ENCODE peak calls at places on chromosome 17, in ten cellular contexts. One of them, this sample, is unnamed.

GRCh38 chr17:62860962-62861873 is 53.1 kb upstream of the MARCHF10 start:
- DNase-seq in stimulated activated CD8-positive, alpha-beta memory T cell treated with anti-CD3 and anti-CD28 coated beads, Interleukin-7, amount 100 ng/mL, for 1 hour: no peak
- DNase-seq in CD8-positive, alpha-beta T cell: no peak
- DNase-seq in thoracic aorta: no peak
- DNase-seq in NCI-H774: no peak
- DNase-seq in tibial artery: no peak
- DNase-seq in AG08396: no peak
- DNase-seq in OCI-M1: no peak
- DNase-seq in T-helper 9 cell: no peak
- DNase-seq in H7: no peak
- DNase-seq in this sample: no peak

GRCh38 chr17:74713199-74713755 is 554 bp upstream of the CD300LF start:
- DNase-seq in stimulated activated CD8-positive, alpha-beta memory T cell treated with anti-CD3 and anti-CD28 coated beads, Interleukin-7, amount 100 ng/mL, for 1 hour: no peak
- DNase-seq in CD8-positive, alpha-beta T cell: no peak
- DNase-seq in thoracic aorta: no peak
- DNase-seq in NCI-H774: no peak
- DNase-seq in tibial artery: no peak
- DNase-seq in AG08396: no peak
- DNase-seq in OCI-M1: no peak
- DNase-seq in T-helper 9 cell: no peak
- DNase-seq in H7: no peak
- DNase-seq in this sample: no peak

GRCh38 chr17:17164676-17165075 is 41.5 kb downstream of the PLD6 start:
- DNase-seq in stimulated activated CD8-positive, alpha-beta memory T cell treated with anti-CD3 and anti-CD28 coated beads, Interleukin-7, amount 100 ng/mL, for 1 hour: no peak
- DNase-seq in CD8-positive, alpha-beta T cell: no peak
- DNase-seq in thoracic aorta: no peak
- DNase-seq in NCI-H774: no peak
- DNase-seq in tibial artery: no peak
- DNase-seq in AG08396: no peak
- DNase-seq in OCI-M1: no peak
- DNase-seq in T-helper 9 cell: no peak
- DNase-seq in H7: no peak
- DNase-seq in this sample: no peak

GRCh38 chr17:50950002-50950877 is 84.1 kb upstream of the TOB1 start:
- DNase-seq in stimulated activated CD8-positive, alpha-beta memory T cell treated with anti-CD3 and anti-CD28 coated beads, Interleukin-7, amount 100 ng/mL, for 1 hour: peak
- DNase-seq in CD8-positive, alpha-beta T cell: peak
- DNase-seq in thoracic aorta: peak
- DNase-seq in NCI-H774: peak
- DNase-seq in tibial artery: peak
- DNase-seq in AG08396: peak
- DNase-seq in OCI-M1: peak
- DNase-seq in T-helper 9 cell: peak
- DNase-seq in H7: peak
- DNase-seq in this sample: peak

GRCh38 chr17:28247671-28248556 is 71.1 kb upstream of the TMEM97 start:
- DNase-seq in stimulated activated CD8-positive, alpha-beta memory T cell treated with anti-CD3 and anti-CD28 coated beads, Interleukin-7, amount 100 ng/mL, for 1 hour: no peak
- DNase-seq in CD8-positive, alpha-beta T cell: no peak
- DNase-seq in thoracic aorta: no peak
- DNase-seq in NCI-H774: no peak
- DNase-seq in tibial artery: no peak
- DNase-seq in AG08396: no peak
- DNase-seq in OCI-M1: peak
- DNase-seq in T-helper 9 cell: no peak
- DNase-seq in H7: peak
- DNase-seq in this sample: peak

GRCh38 chr17:21201302-21201602 is 12.7 kb downstream of the TMEM11 start:
- DNase-seq in stimulated activated CD8-positive, alpha-beta memory T cell treated with anti-CD3 and anti-CD28 coated beads, Interleukin-7, amount 100 ng/mL, for 1 hour: no peak
- DNase-seq in CD8-positive, alpha-beta T cell: no peak
- DNase-seq in thoracic aorta: no peak
- DNase-seq in NCI-H774: no peak
- DNase-seq in tibial artery: no peak
- DNase-seq in AG08396: no peak
- DNase-seq in OCI-M1: no peak
- DNase-seq in T-helper 9 cell: no peak
- DNase-seq in H7: no peak
- DNase-seq in this sample: no peak

GRCh38 chr17:17781591-17782424 is 55.0 kb downstream of the SREBF1 start:
- DNase-seq in stimulated activated CD8-positive, alpha-beta memory T cell treated with anti-CD3 and anti-CD28 coated beads, Interleukin-7, amount 100 ng/mL, for 1 hour: no peak
- DNase-seq in CD8-positive, alpha-beta T cell: peak
- DNase-seq in thoracic aorta: no peak
- DNase-seq in NCI-H774: peak
- DNase-seq in tibial artery: peak
- DNase-seq in AG08396: peak
- DNase-seq in OCI-M1: peak
- DNase-seq in T-helper 9 cell: peak
- DNase-seq in H7: peak
- DNase-seq in this sample: no peak

GRCh38 chr17:35010093-35010492 is 29.8 kb downstream of the LIG3 start:
- DNase-seq in stimulated activated CD8-positive, alpha-beta memory T cell treated with anti-CD3 and anti-CD28 coated beads, Interleukin-7, amount 100 ng/mL, for 1 hour: no peak
- DNase-seq in CD8-positive, alpha-beta T cell: no peak
- DNase-seq in thoracic aorta: no peak
- DNase-seq in NCI-H774: no peak
- DNase-seq in tibial artery: no peak
- DNase-seq in AG08396: no peak
- DNase-seq in OCI-M1: no peak
- DNase-seq in T-helper 9 cell: no peak
- DNase-seq in H7: no peak
- DNase-seq in this sample: no peak

GRCh38 chr17:78541488-78542237 is 35.5 kb downstream of the DNAH17 start:
- DNase-seq in stimulated activated CD8-positive, alpha-beta memory T cell treated with anti-CD3 and anti-CD28 coated beads, Interleukin-7, amount 100 ng/mL, for 1 hour: no peak
- DNase-seq in CD8-positive, alpha-beta T cell: no peak
- DNase-seq in thoracic aorta: no peak
- DNase-seq in NCI-H774: no peak
- DNase-seq in tibial artery: no peak
- DNase-seq in AG08396: no peak
- DNase-seq in OCI-M1: no peak
- DNase-seq in T-helper 9 cell: no peak
- DNase-seq in H7: peak
- DNase-seq in this sample: peak

GRCh38 chr17:6098466-6099180 is 28.4 kb downstream of the WSCD1 start:
- DNase-seq in stimulated activated CD8-positive, alpha-beta memory T cell treated with anti-CD3 and anti-CD28 coated beads, Interleukin-7, amount 100 ng/mL, for 1 hour: no peak
- DNase-seq in CD8-positive, alpha-beta T cell: no peak
- DNase-seq in thoracic aorta: no peak
- DNase-seq in NCI-H774: no peak
- DNase-seq in tibial artery: peak
- DNase-seq in AG08396: no peak
- DNase-seq in OCI-M1: peak
- DNase-seq in T-helper 9 cell: no peak
- DNase-seq in H7: no peak
- DNase-seq in this sample: no peak

GRCh38 chr17:45976755-45977505 is 22.1 kb upstream of the STH start:
- DNase-seq in stimulated activated CD8-positive, alpha-beta memory T cell treated with anti-CD3 and anti-CD28 coated beads, Interleukin-7, amount 100 ng/mL, for 1 hour: no peak
- DNase-seq in CD8-positive, alpha-beta T cell: no peak
- DNase-seq in thoracic aorta: no peak
- DNase-seq in NCI-H774: no peak
- DNase-seq in tibial artery: no peak
- DNase-seq in AG08396: no peak
- DNase-seq in OCI-M1: peak
- DNase-seq in T-helper 9 cell: no peak
- DNase-seq in H7: no peak
- DNase-seq in this sample: peak

GRCh38 chr17:59859444-59860025 is 33.2 kb downstream of the TUBD1 start:
- DNase-seq in stimulated activated CD8-positive, alpha-beta memory T cell treated with anti-CD3 and anti-CD28 coated beads, Interleukin-7, amount 100 ng/mL, for 1 hour: no peak
- DNase-seq in CD8-positive, alpha-beta T cell: no peak
- DNase-seq in thoracic aorta: no peak
- DNase-seq in NCI-H774: peak
- DNase-seq in tibial artery: no peak
- DNase-seq in AG08396: no peak
- DNase-seq in OCI-M1: peak
- DNase-seq in T-helper 9 cell: no peak
- DNase-seq in H7: no peak
- DNase-seq in this sample: no peak

GRCh38 chr17:51352798-51353197 is 92.5 kb downstream of the UTP18 start:
- DNase-seq in stimulated activated CD8-positive, alpha-beta memory T cell treated with anti-CD3 and anti-CD28 coated beads, Interleukin-7, amount 100 ng/mL, for 1 hour: no peak
- DNase-seq in CD8-positive, alpha-beta T cell: no peak
- DNase-seq in thoracic aorta: no peak
- DNase-seq in NCI-H774: no peak
- DNase-seq in tibial artery: no peak
- DNase-seq in AG08396: no peak
- DNase-seq in OCI-M1: no peak
- DNase-seq in T-helper 9 cell: no peak
- DNase-seq in H7: no peak
- DNase-seq in this sample: no peak

GRCh38 chr17:41538565-41538991 is 10.5 kb upstream of the KRT19 start:
- DNase-seq in stimulated activated CD8-positive, alpha-beta memory T cell treated with anti-CD3 and anti-CD28 coated beads, Interleukin-7, amount 100 ng/mL, for 1 hour: no peak
- DNase-seq in CD8-positive, alpha-beta T cell: no peak
- DNase-seq in thoracic aorta: no peak
- DNase-seq in NCI-H774: no peak
- DNase-seq in tibial artery: no peak
- DNase-seq in AG08396: peak
- DNase-seq in OCI-M1: no peak
- DNase-seq in T-helper 9 cell: no peak
- DNase-seq in H7: peak
- DNase-seq in this sample: no peak

GRCh38 chr17:17698869-17699351 is 17.7 kb downstream of the RAI1 start:
- DNase-seq in stimulated activated CD8-positive, alpha-beta memory T cell treated with anti-CD3 and anti-CD28 coated beads, Interleukin-7, amount 100 ng/mL, for 1 hour: no peak
- DNase-seq in CD8-positive, alpha-beta T cell: no peak
- DNase-seq in thoracic aorta: no peak
- DNase-seq in NCI-H774: no peak
- DNase-seq in tibial artery: no peak
- DNase-seq in AG08396: no peak
- DNase-seq in OCI-M1: no peak
- DNase-seq in T-helper 9 cell: no peak
- DNase-seq in H7: peak
- DNase-seq in this sample: no peak

GRCh38 chr17:30263552-30264333 is 28.0 kb downstream of the BLMH start:
- DNase-seq in stimulated activated CD8-positive, alpha-beta memory T cell treated with anti-CD3 and anti-CD28 coated beads, Interleukin-7, amount 100 ng/mL, for 1 hour: no peak
- DNase-seq in CD8-positive, alpha-beta T cell: no peak
- DNase-seq in thoracic aorta: no peak
- DNase-seq in NCI-H774: no peak
- DNase-seq in tibial artery: no peak
- DNase-seq in AG08396: no peak
- DNase-seq in OCI-M1: no peak
- DNase-seq in T-helper 9 cell: no peak
- DNase-seq in H7: no peak
- DNase-seq in this sample: no peak

GRCh38 chr17:64780096-64781012 is 118.2 kb upstream of the SMURF2 start:
- DNase-seq in stimulated activated CD8-positive, alpha-beta memory T cell treated with anti-CD3 and anti-CD28 coated beads, Interleukin-7, amount 100 ng/mL, for 1 hour: peak
- DNase-seq in CD8-positive, alpha-beta T cell: peak
- DNase-seq in thoracic aorta: no peak
- DNase-seq in NCI-H774: peak
- DNase-seq in tibial artery: no peak
- DNase-seq in AG08396: peak
- DNase-seq in OCI-M1: no peak
- DNase-seq in T-helper 9 cell: peak
- DNase-seq in H7: peak
- DNase-seq in this sample: no peak

GRCh38 chr17:54494731-54495715 is 405.6 kb upstream of the TOM1L1 start:
- DNase-seq in stimulated activated CD8-positive, alpha-beta memory T cell treated with anti-CD3 and anti-CD28 coated beads, Interleukin-7, amount 100 ng/mL, for 1 hour: no peak
- DNase-seq in CD8-positive, alpha-beta T cell: no peak
- DNase-seq in thoracic aorta: no peak
- DNase-seq in NCI-H774: no peak
- DNase-seq in tibial artery: no peak
- DNase-seq in AG08396: no peak
- DNase-seq in OCI-M1: no peak
- DNase-seq in T-helper 9 cell: no peak
- DNase-seq in H7: no peak
- DNase-seq in this sample: no peak

GRCh38 chr17:55395803-55396505 is 25.7 kb downstream of the MMD start:
- DNase-seq in stimulated activated CD8-positive, alpha-beta memory T cell treated with anti-CD3 and anti-CD28 coated beads, Interleukin-7, amount 100 ng/mL, for 1 hour: no peak
- DNase-seq in CD8-positive, alpha-beta T cell: no peak
- DNase-seq in thoracic aorta: no peak
- DNase-seq in NCI-H774: no peak
- DNase-seq in tibial artery: no peak
- DNase-seq in AG08396: no peak
- DNase-seq in OCI-M1: no peak
- DNase-seq in T-helper 9 cell: no peak
- DNase-seq in H7: no peak
- DNase-seq in this sample: no peak

GRCh38 chr17:39635614-39636176 is 1.2 kb upstream of the STARD3 start:
- DNase-seq in stimulated activated CD8-positive, alpha-beta memory T cell treated with anti-CD3 and anti-CD28 coated beads, Interleukin-7, amount 100 ng/mL, for 1 hour: no peak
- DNase-seq in CD8-positive, alpha-beta T cell: no peak
- DNase-seq in thoracic aorta: no peak
- DNase-seq in NCI-H774: no peak
- DNase-seq in tibial artery: no peak
- DNase-seq in AG08396: no peak
- DNase-seq in OCI-M1: peak
- DNase-seq in T-helper 9 cell: no peak
- DNase-seq in H7: peak
- DNase-seq in this sample: peak

GRCh38 chr17:27207073-27207511 is 86.8 kb upstream of the WSB1 start:
- DNase-seq in stimulated activated CD8-positive, alpha-beta memory T cell treated with anti-CD3 and anti-CD28 coated beads, Interleukin-7, amount 100 ng/mL, for 1 hour: no peak
- DNase-seq in CD8-positive, alpha-beta T cell: no peak
- DNase-seq in thoracic aorta: no peak
- DNase-seq in NCI-H774: no peak
- DNase-seq in tibial artery: no peak
- DNase-seq in AG08396: peak
- DNase-seq in OCI-M1: peak
- DNase-seq in T-helper 9 cell: no peak
- DNase-seq in H7: no peak
- DNase-seq in this sample: no peak

GRCh38 chr17:50707296-50708049 is at the start of gene ANKRD40:
- DNase-seq in stimulated activated CD8-positive, alpha-beta memory T cell treated with anti-CD3 and anti-CD28 coated beads, Interleukin-7, amount 100 ng/mL, for 1 hour: peak
- DNase-seq in CD8-positive, alpha-beta T cell: peak
- DNase-seq in thoracic aorta: peak
- DNase-seq in NCI-H774: peak
- DNase-seq in tibial artery: peak
- DNase-seq in AG08396: peak
- DNase-seq in OCI-M1: peak
- DNase-seq in T-helper 9 cell: peak
- DNase-seq in H7: peak
- DNase-seq in this sample: peak

GRCh38 chr17:37310940-37311339 is 64.8 kb upstream of the C17orf78 start:
- DNase-seq in stimulated activated CD8-positive, alpha-beta memory T cell treated with anti-CD3 and anti-CD28 coated beads, Interleukin-7, amount 100 ng/mL, for 1 hour: no peak
- DNase-seq in CD8-positive, alpha-beta T cell: no peak
- DNase-seq in thoracic aorta: no peak
- DNase-seq in NCI-H774: no peak
- DNase-seq in tibial artery: no peak
- DNase-seq in AG08396: no peak
- DNase-seq in OCI-M1: peak
- DNase-seq in T-helper 9 cell: no peak
- DNase-seq in H7: no peak
- DNase-seq in this sample: no peak

GRCh38 chr17:46984341-46984740 is 5.3 kb upstream of the RPRML start:
- DNase-seq in stimulated activated CD8-positive, alpha-beta memory T cell treated with anti-CD3 and anti-CD28 coated beads, Interleukin-7, amount 100 ng/mL, for 1 hour: no peak
- DNase-seq in CD8-positive, alpha-beta T cell: no peak
- DNase-seq in thoracic aorta: no peak
- DNase-seq in NCI-H774: no peak
- DNase-seq in tibial artery: no peak
- DNase-seq in AG08396: no peak
- DNase-seq in OCI-M1: no peak
- DNase-seq in T-helper 9 cell: no peak
- DNase-seq in H7: no peak
- DNase-seq in this sample: no peak

GRCh38 chr17:2591040-2591640 is 2.3 kb upstream of the PAFAH1B1 start:
- DNase-seq in stimulated activated CD8-positive, alpha-beta memory T cell treated with anti-CD3 and anti-CD28 coated beads, Interleukin-7, amount 100 ng/mL, for 1 hour: no peak
- DNase-seq in CD8-positive, alpha-beta T cell: no peak
- DNase-seq in thoracic aorta: no peak
- DNase-seq in NCI-H774: no peak
- DNase-seq in tibial artery: no peak
- DNase-seq in AG08396: no peak
- DNase-seq in OCI-M1: no peak
- DNase-seq in T-helper 9 cell: no peak
- DNase-seq in H7: no peak
- DNase-seq in this sample: no peak

GRCh38 chr17:50516980-50517379 is 8.7 kb downstream of the MYCBPAP start:
- DNase-seq in stimulated activated CD8-positive, alpha-beta memory T cell treated with anti-CD3 and anti-CD28 coated beads, Interleukin-7, amount 100 ng/mL, for 1 hour: no peak
- DNase-seq in CD8-positive, alpha-beta T cell: no peak
- DNase-seq in thoracic aorta: no peak
- DNase-seq in NCI-H774: no peak
- DNase-seq in tibial artery: no peak
- DNase-seq in AG08396: no peak
- DNase-seq in OCI-M1: no peak
- DNase-seq in T-helper 9 cell: no peak
- DNase-seq in H7: no peak
- DNase-seq in this sample: no peak

GRCh38 chr17:71320009-71320796 is 800.6 kb upstream of the SOX9 start:
- DNase-seq in stimulated activated CD8-positive, alpha-beta memory T cell treated with anti-CD3 and anti-CD28 coated beads, Interleukin-7, amount 100 ng/mL, for 1 hour: no peak
- DNase-seq in CD8-positive, alpha-beta T cell: no peak
- DNase-seq in thoracic aorta: no peak
- DNase-seq in NCI-H774: no peak
- DNase-seq in tibial artery: no peak
- DNase-seq in AG08396: no peak
- DNase-seq in OCI-M1: no peak
- DNase-seq in T-helper 9 cell: no peak
- DNase-seq in H7: no peak
- DNase-seq in this sample: no peak

GRCh38 chr17:10768766-10769383 is 35.0 kb downstream of the TMEM238L start:
- DNase-seq in stimulated activated CD8-positive, alpha-beta memory T cell treated with anti-CD3 and anti-CD28 coated beads, Interleukin-7, amount 100 ng/mL, for 1 hour: no peak
- DNase-seq in CD8-positive, alpha-beta T cell: no peak
- DNase-seq in thoracic aorta: no peak
- DNase-seq in NCI-H774: no peak
- DNase-seq in tibial artery: no peak
- DNase-seq in AG08396: no peak
- DNase-seq in OCI-M1: no peak
- DNase-seq in T-helper 9 cell: no peak
- DNase-seq in H7: no peak
- DNase-seq in this sample: no peak

This sample was measured in K562.